ENCODE peak calls at places on chromosomes 1 and 21, in seven cellular contexts. R, N, D, W, J, V and T are unnamed samples.

GRCh38 chr1:8016244-8017241 is 9.6 kb downstream of the ERRFI1 start:
- DNase-seq in R (no peak), W (no peak), V (no peak), N (no peak), D (no peak), J (no peak), T (no peak)

GRCh38 chr1:164640673-164641352 is 81.8 kb downstream of the PBX1 start:
- DNase-seq in W (no peak), J (no peak), R (no peak), V (no peak), N (no peak), D (no peak), T (no peak)

GRCh38 chr21:45469273-45470086 is 64.5 kb downstream of the COL18A1 start:
- DNase-seq in D (no peak), W (no peak), J (no peak), R (no peak), V (no peak), N (no peak), T (no peak)

GRCh38 chr1:25360596-25361581 is 22.8 kb downstream of the TMEM50A start:
- DNase-seq in D (no peak), N (no peak), V (no peak), R (no peak), W (peak; percentile 47), J (no peak), T (no peak)

GRCh38 chr1:77671836-77672235 is 10.6 kb downstream of the ZZZ3 start:
- DNase-seq in N (no peak), W (peak; percentile 39), D (no peak), V (no peak), R (no peak), J (no peak), T (no peak)

GRCh38 chr1:20443703-20444587 is 42.1 kb downstream of the CAMK2N1 start:
- DNase-seq in N (no peak), R (no peak), V (no peak), W (no peak), D (no peak), J (no peak), T (no peak)

GRCh38 chr1:243706563-243706962 is 143.5 kb downstream of the AKT3 start:
- DNase-seq in W (no peak), D (no peak), V (no peak), N (no peak), R (no peak), J (no peak), T (no peak)

GRCh38 chr1:38815903-38816627 is 43.5 kb downstream of the RRAGC start:
- DNase-seq in N (no peak), J (no peak), R (no peak), V (no peak), D (no peak), W (no peak), T (no peak)

GRCh38 chr1:110463695-110464094 is 12.7 kb downstream of the PROK1 start:
- DNase-seq in W (no peak), R (no peak), V (no peak), D (no peak), J (no peak), N (no peak), T (no peak)

GRCh38 chr1:70142120-70142519 is 63.3 kb downstream of the LRRC40 start:
- DNase-seq in R (no peak), J (no peak), N (no peak), W (peak; percentile 61), V (no peak), D (no peak), T (no peak)

GRCh38 chr1:1989759-1990158 is 13.8 kb downstream of the CFAP74 start:
- DNase-seq in D (no peak), R (no peak), V (no peak), J (no peak), N (no peak), W (peak; percentile 72), T (no peak)

GRCh38 chr21:22881131-22881530 is 1882.9 kb downstream of the NCAM2 start:
- DNase-seq in D (no peak), W (no peak), R (no peak), N (no peak), J (no peak), V (no peak), T (no peak)

GRCh38 chr1:154574715-154575114 is 7.1 kb downstream of the CHRNB2 start:
- DNase-seq in J (no peak), R (no peak), W (peak; percentile 24), N (no peak), V (no peak), D (no peak), T (peak; percentile 81)

GRCh38 chr1:18288609-18289219 is 181.1 kb downstream of the IGSF21 start:
- DNase-seq in D (no peak), N (no peak), W (no peak), J (no peak), R (no peak), V (no peak), T (peak; percentile 77)

GRCh38 chr1:155063550-155064108 is at the start of gene EFNA4:
- DNase-seq in D (peak; percentile 71), W (peak; percentile 84), R (peak; percentile 81), N (peak; percentile 79), V (peak; percentile 87), J (peak; percentile 93), T (peak; percentile 95)

GRCh38 chr21:41764558-41765392 is 2.1 kb downstream of the RIPK4 start:
- DNase-seq in V (no peak), R (no peak), D (no peak), J (no peak), W (no peak), N (no peak), T (no peak)

GRCh38 chr1:152495066-152495675 is 15.4 kb upstream of the LCE5A start:
- DNase-seq in V (no peak), D (peak; percentile 16), N (no peak), J (peak; percentile 64), W (peak; percentile 22), R (no peak), T (peak; percentile 47)

GRCh38 chr1:199020904-199021303 is 382.1 kb downstream of the PTPRC start:
- DNase-seq in V (no peak), R (no peak), D (no peak), W (no peak), J (no peak), N (no peak), T (no peak)